ENCODE peak calls at places on chromosomes 3 and 15, in six cellular contexts. E, R, F, X, N and P are unnamed samples.

GRCh38 chr3:157248590-157249425 is 88.9 kb upstream of the CCNL1 start:
- DNase-seq in E (no peak), R (no peak), F (no peak), X (no peak), N (peak), P (peak)

GRCh38 chr3:47362704-47363103 is 18.1 kb upstream of the PTPN23 start:
- DNase-seq in E (no peak), R (no peak), F (no peak), X (no peak), N (no peak), P (no peak)

GRCh38 chr3:11195201-11195600 is 40.9 kb downstream of the HRH1 start:
- DNase-seq in E (no peak), R (no peak), F (no peak), X (no peak), N (peak), P (peak)

GRCh38 chr3:107956991-107957467 is 133.8 kb downstream of the CD47 start:
- DNase-seq in E (no peak), R (no peak), F (no peak), X (no peak), N (no peak), P (no peak)

GRCh38 chr15:61824291-61824690 is 236.0 kb downstream of the VPS13C start:
- DNase-seq in E (no peak), R (no peak), F (no peak), X (no peak), N (no peak), P (no peak)

GRCh38 chr3:133989931-133990702 is 39.6 kb downstream of the SLCO2A1 start:
- DNase-seq in E (no peak), R (no peak), F (no peak), X (no peak), N (no peak), P (no peak)

GRCh38 chr3:61961882-61962281 is 400.5 kb downstream of the PTPRG start:
- DNase-seq in E (no peak), R (no peak), F (no peak), X (no peak), N (no peak), P (no peak)

GRCh38 chr15:58306591-58307312 is 125.0 kb upstream of the LIPC start:
- DNase-seq in E (no peak), R (no peak), F (no peak), X (no peak), N (peak), P (no peak)

GRCh38 chr3:187963677-187964385 is 190.1 kb upstream of the LPP start:
- DNase-seq in E (no peak), R (no peak), F (no peak), X (no peak), N (no peak), P (no peak)

GRCh38 chr15:59174846-59175831 is 31.5 kb upstream of the LDHAL6B start:
- DNase-seq in E (peak), R (no peak), F (no peak), X (peak), N (peak), P (peak)

GRCh38 chr15:89330881-89331595 is 3.6 kb downstream of the POLG start:
- DNase-seq in E (no peak), R (no peak), F (no peak), X (no peak), N (no peak), P (no peak)

GRCh38 chr3:177157492-177157891 is 39.8 kb downstream of the TBL1XR1 start:
- DNase-seq in E (no peak), R (no peak), F (no peak), X (no peak), N (no peak), P (no peak)

GRCh38 chr3:6425289-6425820 is 435.6 kb upstream of the GRM7 start:
- DNase-seq in E (no peak), R (no peak), F (no peak), X (no peak), N (no peak), P (no peak)

GRCh38 chr3:196765454-196765853 is 25.8 kb downstream of the PAK2 start:
- DNase-seq in E (no peak), R (no peak), F (no peak), X (no peak), N (no peak), P (no peak)

GRCh38 chr3:50806806-50807205 is 132.1 kb downstream of the DOCK3 start:
- DNase-seq in E (no peak), R (no peak), F (no peak), X (no peak), N (peak), P (peak)

GRCh38 chr15:80480909-80481308 is 76.7 kb downstream of the ARNT2 start:
- DNase-seq in E (no peak), R (no peak), F (no peak), X (no peak), N (peak), P (peak)

GRCh38 chr3:72303926-72304325 is 519.0 kb upstream of the PROK2 start:
- DNase-seq in E (no peak), R (no peak), F (no peak), X (no peak), N (peak), P (no peak)

GRCh38 chr3:63948995-63949394 is 36.8 kb upstream of the SCAANT1 start:
- DNase-seq in E (no peak), R (no peak), F (no peak), X (no peak), N (no peak), P (no peak)

GRCh38 chr3:126685493-126685892 is 18.5 kb upstream of the CHCHD6 start:
- DNase-seq in E (no peak), R (no peak), F (no peak), X (no peak), N (no peak), P (no peak)

GRCh38 chr3:9883676-9884554 is 3.9 kb upstream of the CIDEC start:
- DNase-seq in E (no peak), R (no peak), F (no peak), X (no peak), N (no peak), P (peak)

GRCh38 chr15:99454941-99455795 is 110.6 kb upstream of the MEF2A start:
- DNase-seq in E (no peak), R (no peak), F (no peak), X (no peak), N (peak), P (peak)

GRCh38 chr15:48647963-48648362 is 2.5 kb upstream of the FBN1 start:
- DNase-seq in E (no peak), R (no peak), F (no peak), X (no peak), N (peak), P (no peak)

GRCh38 chr3:175940243-175940642 is 1081.1 kb downstream of the NAALADL2 start:
- DNase-seq in E (no peak), R (no peak), F (no peak), X (no peak), N (peak), P (peak)

GRCh38 chr3:169545606-169546005 is 117.9 kb downstream of the MECOM start:
- DNase-seq in E (no peak), R (no peak), F (no peak), X (no peak), N (peak), P (no peak)

GRCh38 chr15:67300266-67300914 is 45.8 kb downstream of the IQCH start:
- DNase-seq in E (no peak), R (no peak), F (no peak), X (no peak), N (no peak), P (no peak)

GRCh38 chr3:58564456-58565160 is 12.6 kb downstream of the FAM107A start:
- DNase-seq in E (no peak), R (no peak), F (no peak), X (no peak), N (peak), P (peak)

GRCh38 chr3:112776000-112776399 is 70.7 kb downstream of the CD200R1L start:
- DNase-seq in E (peak), R (no peak), F (no peak), X (no peak), N (peak), P (peak)